ENCODE peak calls at places on chromosomes 12 and 14, in nine cellular contexts. H is posterior cingulate gyrus; A is CD8-positive, alpha-beta memory T cell; O is GM13977; Q is anterior cingulate cortex; M is KG1; S is AG09319; Y is NCI-H1694 treated with DMSO at 0.1 percent for 48 hours; F is neural crest cell. K is an unnamed sample.
A peak's percentile ranks its signal among the peaks of the same experiment; 100 is the strongest.

GRCh38 chr12:39426636-39427245 is 16.2 kb downstream of the KIF21A start:
- DNase-seq in H (no peak), A (no peak), O (no peak), Q (no peak), M (no peak), S (no peak), Y (no peak), F (no peak), K (no peak)

GRCh38 chr12:53258541-53259539 is 9.3 kb upstream of the ESPL1 start:
- DNase-seq in H (peak; percentile 24), A (no peak), O (no peak), Q (no peak), M (no peak), S (no peak), Y (no peak), F (no peak), K (no peak)

GRCh38 chr14:93906341-93907329 is 20.5 kb upstream of the FAM181A start:
- DNase-seq in H (peak; percentile 86), A (peak; percentile 17), O (peak; percentile 85), Q (no peak), M (no peak), S (no peak), Y (peak; percentile 87), F (peak; percentile 58), K (no peak)

GRCh38 chr14:95564060-95564459 is 29.2 kb downstream of the GLRX5 start:
- DNase-seq in H (no peak), A (no peak), O (no peak), Q (no peak), M (no peak), S (no peak), Y (no peak), F (no peak), K (no peak)

GRCh38 chr14:70189678-70190077 is 927 bp upstream of the SLC8A3 start:
- DNase-seq in H (no peak), A (no peak), O (peak; percentile 55), Q (no peak), M (no peak), S (no peak), Y (no peak), F (no peak), K (no peak)

GRCh38 chr14:22875748-22876319 is 4.3 kb downstream of the LRP10 start:
- DNase-seq in H (no peak), A (no peak), O (no peak), Q (no peak), M (no peak), S (no peak), Y (no peak), F (no peak), K (no peak)

GRCh38 chr12:57087689-57088441 is 1.0 kb upstream of the NAB2 start:
- DNase-seq in H (peak; percentile 82), A (peak; percentile 83), O (peak; percentile 90), Q (peak; percentile 34), M (no peak), S (peak; percentile 95), Y (peak; percentile 47), F (peak; percentile 55), K (peak; percentile 66)

GRCh38 chr12:76623929-76624328 is 64.4 kb upstream of the OSBPL8 start:
- DNase-seq in H (no peak), A (no peak), O (no peak), Q (no peak), M (no peak), S (peak; percentile 25), Y (no peak), F (no peak), K (no peak)

GRCh38 chr14:95504135-95505029 is 12.1 kb downstream of the SYNE3 start:
- DNase-seq in H (no peak), A (no peak), O (no peak), Q (no peak), M (no peak), S (no peak), Y (no peak), F (no peak), K (no peak)

GRCh38 chr12:109714141-109714912 is 702 bp downstream of the FAM222A start:
- DNase-seq in H (no peak), A (peak; percentile 65), O (peak; percentile 74), Q (peak; percentile 25), M (peak; percentile 27), S (no peak), Y (no peak), F (peak; percentile 77), K (peak; percentile 13)

GRCh38 chr14:65933400-65934068 is 521.0 kb downstream of the FUT8 start:
- DNase-seq in H (no peak), A (no peak), O (no peak), Q (no peak), M (no peak), S (no peak), Y (no peak), F (no peak), K (no peak)

GRCh38 chr12:53327435-53328042 is 6.1 kb upstream of the AAAS start:
- DNase-seq in H (no peak), A (no peak), O (no peak), Q (no peak), M (no peak), S (no peak), Y (no peak), F (no peak), K (no peak)

GRCh38 chr12:101407054-101407437 is 526 bp downstream of the ARL1 start:
- DNase-seq in H (peak; percentile 88), A (no peak), O (peak; percentile 9), Q (no peak), M (no peak), S (no peak), Y (no peak), F (no peak), K (no peak)

GRCh38 chr14:49769171-49769570 is 1.2 kb downstream of the KLHDC2 start:
- DNase-seq in H (no peak), A (no peak), O (no peak), Q (no peak), M (no peak), S (no peak), Y (no peak), F (no peak), K (no peak)

GRCh38 chr12:22835431-22835830 is 210.5 kb downstream of the ETNK1 start:
- DNase-seq in H (no peak), A (no peak), O (no peak), Q (no peak), M (no peak), S (no peak), Y (no peak), F (no peak), K (no peak)

GRCh38 chr12:7375145-7375543 is 68.8 kb downstream of the CD163L1 start:
- DNase-seq in H (no peak), A (no peak), O (no peak), Q (no peak), M (no peak), S (no peak), Y (no peak), F (no peak), K (no peak)

GRCh38 chr12:20950248-20950647 is 139.7 kb downstream of the SLCO1B3 start:
- DNase-seq in H (no peak), A (no peak), O (peak; percentile 4), Q (no peak), M (no peak), S (no peak), Y (peak; percentile 46), F (no peak), K (no peak)

GRCh38 chr12:29171421-29172258 is 22.6 kb downstream of the FAR2 start:
- DNase-seq in H (peak; percentile 84), A (no peak), O (no peak), Q (no peak), M (no peak), S (no peak), Y (no peak), F (no peak), K (no peak)

GRCh38 chr12:65885716-65886115 is 61.4 kb downstream of the HMGA2 start:
- DNase-seq in H (no peak), A (no peak), O (no peak), Q (no peak), M (no peak), S (no peak), Y (no peak), F (no peak), K (no peak)

GRCh38 chr14:75223664-75224154 is 47.3 kb upstream of the TMED10 start:
- DNase-seq in H (no peak), A (no peak), O (no peak), Q (no peak), M (no peak), S (no peak), Y (no peak), F (no peak), K (peak; percentile 28)

GRCh38 chr14:104843442-104844305 is 21.4 kb upstream of the CEP170B start:
- DNase-seq in H (peak; percentile 91), A (no peak), O (no peak), Q (no peak), M (no peak), S (no peak), Y (peak; percentile 34), F (no peak), K (no peak)

GRCh38 chr14:71321556-71322315 is 414.5 kb downstream of the PCNX1 start:
- DNase-seq in H (no peak), A (peak; percentile 11), O (no peak), Q (no peak), M (no peak), S (no peak), Y (peak; percentile 66), F (peak; percentile 6), K (no peak)

GRCh38 chr14:60163741-60164140 is 1.5 kb downstream of the DHRS7 start:
- DNase-seq in H (no peak), A (no peak), O (no peak), Q (no peak), M (no peak), S (no peak), Y (no peak), F (no peak), K (no peak)

GRCh38 chr14:53355581-53356112 is 202.5 kb upstream of the DDHD1 start:
- DNase-seq in H (no peak), A (no peak), O (no peak), Q (no peak), M (no peak), S (no peak), Y (no peak), F (no peak), K (no peak)

GRCh38 chr12:57719777-57720605 is 18.6 kb downstream of the AGAP2 start:
- DNase-seq in H (no peak), A (no peak), O (peak; percentile 13), Q (no peak), M (no peak), S (no peak), Y (no peak), F (no peak), K (no peak)

GRCh38 chr14:84592770-84593169 is 937.2 kb upstream of the FLRT2 start:
- DNase-seq in H (no peak), A (no peak), O (no peak), Q (no peak), M (no peak), S (no peak), Y (no peak), F (no peak), K (no peak)

GRCh38 chr12:132439333-132439904 is 50.5 kb upstream of the FBRSL1 start:
- DNase-seq in H (no peak), A (peak; percentile 57), O (no peak), Q (no peak), M (peak; percentile 3), S (no peak), Y (no peak), F (no peak), K (peak; percentile 49)

GRCh38 chr14:82052778-82053177 is 519.1 kb upstream of the SEL1L start:
- DNase-seq in H (no peak), A (no peak), O (no peak), Q (no peak), M (no peak), S (no peak), Y (no peak), F (no peak), K (no peak)

GRCh38 chr12:22334696-22335290 is at the start of gene ST8SIA1:
- DNase-seq in H (peak; percentile 89), A (peak; percentile 8), O (peak; percentile 56), Q (peak; percentile 51), M (no peak), S (no peak), Y (peak; percentile 34), F (peak; percentile 57), K (no peak)

GRCh38 chr12:64080319-64081008 is 141.6 kb downstream of the KICS2 start:
- DNase-seq in H (no peak), A (no peak), O (no peak), Q (no peak), M (no peak), S (no peak), Y (no peak), F (no peak), K (no peak)

K was measured in GF-D8.